ENCODE peak calls at places on chromosomes 2 and 18, in five cellular contexts. F is MG63, U is AG04450, C is stomach, Y is left ventricle myocardium inferior. P is an unnamed sample. For H3K27me3, the result is how much of the 10 kb centered on the place peaks cover.

GRCh38 chr18:23032030-23032582 is 99.0 kb downstream of the RBBP8 start:
- DNase-seq in C (no peak), F (no peak), U (peak), Y (no peak), P (no peak)

GRCh38 chr2:217062774-217063173 is 202.9 kb upstream of the TNP1 start:
- DNase-seq in F (no peak), Y (no peak), U (no peak), C (no peak), P (no peak)

GRCh38 chr2:32553829-32554432 is 73.9 kb upstream of the TTC27 start:
- DNase-seq in U (peak), F (no peak), Y (no peak), C (no peak), P (no peak)

GRCh38 chr18:68520406-68521075 is 194.4 kb downstream of the TMX3 start:
- DNase-seq in Y (no peak), F (no peak), U (peak), C (no peak), P (no peak)

GRCh38 chr2:142140434-142140845 is 9.6 kb upstream of the LRP1B start:
- DNase-seq in Y (no peak), C (no peak), U (no peak), F (no peak), P (no peak)

GRCh38 chr2:240021488-240022104 is 3.5 kb downstream of the NDUFA10 start:
- DNase-seq in Y (peak), U (peak), C (peak), F (peak), P (peak)

GRCh38 chr2:60837123-60837522 is 44.3 kb upstream of the REL start:
- DNase-seq in Y (no peak), U (no peak), C (no peak), F (no peak), P (no peak)

GRCh38 chr2:240864475-240864874 is 4.1 kb upstream of the AGXT start:
- DNase-seq in F (no peak), U (no peak), Y (no peak), C (no peak), P (no peak)

GRCh38 chr2:136212426-136213378 is 94.8 kb upstream of the CXCR4 start:
- DNase-seq in Y (no peak), U (no peak), C (no peak), F (no peak), P (peak)

GRCh38 chr2:205609036-205609607 is 73.2 kb upstream of the NRP2 start:
- DNase-seq in Y (no peak), C (no peak), U (no peak), F (peak), P (no peak)

GRCh38 chr18:63366270-63366990 is 576 bp downstream of the KDSR start:
- DNase-seq in F (peak), U (no peak), Y (peak), C (peak), P (peak)

GRCh38 chr2:69725706-69726360 is 16.1 kb upstream of the ANXA4 start:
- DNase-seq in C (no peak), F (no peak), Y (no peak), U (no peak), P (no peak)

GRCh38 chr2:11743846-11744553 is 2.4 kb upstream of the LPIN1 start:
- DNase-seq in Y (peak), F (peak), U (peak), C (peak), P (peak)
- H3K27me3 ChIP-seq in Y (under half), F (under half), U (under half), C (under half), P (under half)

GRCh38 chr2:178277741-178278197 is 83.5 kb downstream of the OSBPL6 start:
- DNase-seq in U (no peak), C (no peak), Y (no peak), F (no peak), P (no peak)
- H3K4me3 ChIP-seq in U (no peak), C (no peak), Y (no peak), F (no peak), P (no peak)

DNA sequence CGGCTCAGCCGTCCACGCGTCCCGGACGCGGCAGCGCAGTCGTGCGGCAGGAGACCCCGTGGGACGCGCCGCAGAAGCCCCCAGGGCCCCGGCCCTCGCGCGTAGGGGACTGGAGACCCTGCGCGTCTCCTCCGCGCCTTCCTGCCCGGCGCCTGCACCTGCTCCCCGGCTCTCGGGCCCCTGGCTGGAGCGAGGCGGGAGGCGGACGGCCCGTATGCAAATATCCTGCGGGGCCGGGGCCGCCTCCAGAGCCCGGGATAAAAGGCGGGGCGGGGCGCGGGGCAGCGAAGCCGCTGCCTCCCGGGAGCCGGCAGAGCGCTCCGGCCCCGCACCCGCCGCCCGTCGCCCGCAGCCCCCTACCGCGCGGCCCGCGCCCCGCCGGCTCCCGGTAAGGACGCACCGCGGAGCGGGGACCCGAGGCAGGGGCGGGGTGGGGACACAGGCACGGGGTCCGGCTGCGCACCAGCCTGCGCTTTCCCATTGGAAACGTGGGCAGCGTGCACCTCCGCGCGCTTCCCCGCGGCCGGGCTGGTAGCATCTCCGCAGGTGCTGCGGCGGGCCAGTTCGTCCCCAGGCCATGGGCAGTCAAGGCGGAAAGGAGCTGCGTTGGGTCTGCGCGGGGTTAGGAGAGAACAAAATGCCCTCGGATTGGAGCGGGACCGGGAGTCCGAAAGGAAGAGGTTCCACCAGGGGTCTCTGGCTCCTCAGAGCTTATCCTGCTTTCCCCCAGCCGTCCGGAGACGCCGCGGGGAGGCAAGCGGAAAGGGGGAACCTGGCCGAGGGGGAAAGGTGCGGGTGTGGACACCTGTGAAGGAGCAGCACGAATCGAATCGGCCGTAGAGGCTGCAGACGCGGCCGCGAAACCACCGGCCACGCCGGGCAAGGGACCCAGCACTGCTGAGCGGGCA is at the start of gene ATP6V1C2:
- DNase-seq in C (peak), Y (no peak), F (peak), U (no peak), P (no peak)
- H3K27me3 ChIP-seq in C (under half), Y (half or more), F (under half), U (half or more), P (under half)

GRCh38 chr18:48136544-48137353 is 206.3 kb upstream of the SMAD2 start:
- DNase-seq in C (peak), Y (no peak), F (no peak), U (no peak), P (no peak)

GRCh38 chr18:48135436-48135966 is 205.0 kb upstream of the SMAD2 start:
- DNase-seq in F (no peak), C (no peak), Y (no peak), U (no peak), P (no peak)

GRCh38 chr18:48137354-48138208 is 207.1 kb upstream of the SMAD2 start:
- DNase-seq in C (peak), Y (no peak), F (no peak), U (no peak), P (no peak)

GRCh38 chr18:48134609-48135008 is 204.2 kb upstream of the SMAD2 start:
- DNase-seq in Y (no peak), C (no peak), F (no peak), U (no peak), P (no peak)

GRCh38 chr18:48136051-48136543 is 205.6 kb upstream of the SMAD2 start:
- DNase-seq in F (no peak), Y (peak), U (no peak), C (peak), P (no peak)
- H3K4me3 ChIP-seq in F (peak), Y (peak), U (no peak), C (peak), P (no peak)

GRCh38 chr2:130964931-130965330 is 128.2 kb downstream of the ARHGEF4 start:
- DNase-seq in C (no peak), F (no peak), Y (no peak), U (no peak), P (no peak)

GRCh38 chr2:130967020-130967495 is 126.2 kb downstream of the FAM168B start:
- DNase-seq in F (no peak), U (no peak), C (no peak), Y (no peak), P (no peak)

GRCh38 chr2:130966149-130967019 is 126.9 kb downstream of the FAM168B start:
- DNase-seq in U (no peak), C (no peak), F (no peak), Y (no peak), P (no peak)

GRCh38 chr2:130963849-130964793 is 127.4 kb downstream of the ARHGEF4 start:
- DNase-seq in U (no peak), C (no peak), F (peak), Y (no peak), P (no peak)

DNA sequence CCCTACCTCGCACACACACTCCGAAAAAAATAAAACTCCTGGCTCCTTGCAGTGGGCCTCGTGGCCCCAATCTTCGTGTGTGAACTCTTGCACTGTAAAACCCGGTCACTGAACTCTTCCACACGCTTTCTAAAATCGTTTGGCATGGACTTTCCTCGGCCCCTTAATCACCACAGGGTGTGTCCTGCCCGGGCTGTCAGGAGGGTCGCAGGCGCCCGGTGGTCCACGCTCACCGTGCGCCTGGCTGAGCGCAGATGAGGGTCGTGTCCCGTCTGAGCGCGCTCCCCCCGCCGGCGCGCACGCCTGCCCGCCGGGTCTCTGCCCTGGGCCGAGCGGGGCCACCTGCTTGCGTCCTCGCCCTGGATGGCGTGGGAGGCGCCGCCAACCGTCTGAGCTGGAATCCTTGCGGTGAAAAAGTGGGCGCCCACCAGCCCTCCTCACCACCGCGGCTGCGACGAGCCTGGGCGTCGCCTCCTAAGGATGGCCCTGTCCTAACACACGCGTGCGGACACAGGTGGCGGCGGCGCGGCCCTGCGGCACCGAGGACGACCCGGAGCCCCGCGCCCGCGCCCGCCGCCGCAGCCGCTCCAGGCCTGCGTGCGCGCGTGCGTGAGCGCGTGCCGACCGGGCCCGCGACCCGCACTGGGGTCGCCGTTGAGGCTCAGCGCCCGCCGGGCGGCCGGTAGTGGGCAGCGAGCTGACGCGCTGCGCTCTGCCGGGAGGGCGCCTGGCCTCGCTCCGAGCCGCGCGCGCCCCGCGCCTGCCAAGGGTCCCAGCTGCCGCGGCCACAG is 126.5 kb downstream of the ARHGEF4 start:
- DNase-seq in Y (no peak), U (no peak), C (no peak), F (no peak), P (no peak)
- H3K27me3 ChIP-seq in Y (half or more), U (under half), C (under half), F (under half), P (under half)

GRCh38 chr2:120596990-120597594 is 138.6 kb upstream of the GLI2 start:
- DNase-seq in U (peak), Y (peak), F (peak), C (no peak), P (no peak)
- H3K4me3 ChIP-seq in U (no peak), Y (no peak), F (no peak), C (no peak), P (no peak)

DNA sequence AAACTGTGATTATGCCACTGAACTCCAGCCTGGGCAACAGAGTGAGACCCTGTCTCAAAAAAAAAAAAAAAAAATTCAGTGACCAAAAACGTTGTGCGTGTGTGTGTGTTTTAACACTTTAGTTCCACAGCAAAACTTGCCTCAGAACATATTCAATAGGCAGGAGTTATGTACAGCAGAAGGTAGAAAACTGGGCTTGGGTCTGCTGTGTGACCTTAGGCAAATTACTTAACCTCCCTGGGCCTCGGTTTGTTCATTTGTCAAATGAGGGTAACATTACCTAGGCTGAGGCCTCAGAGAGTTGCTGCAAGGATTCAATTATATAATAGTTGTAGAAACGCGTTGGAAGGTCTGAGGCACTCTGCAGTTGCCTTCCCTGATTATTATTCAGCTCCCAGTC is 10.3 kb upstream of the SCG2 start:
- DNase-seq in U (no peak), C (no peak), Y (no peak), F (no peak), P (no peak)
- H3K27me3 ChIP-seq in U (under half), C (under half), Y (under half), F (under half), P (under half)

GRCh38 chr2:44938287-44939073 is 3.0 kb upstream of the SIX3 start:
- DNase-seq in Y (no peak), F (no peak), C (no peak), U (no peak), P (no peak)

GRCh38 chr2:44939074-44940052 is 2.1 kb upstream of the SIX3 start:
- DNase-seq in Y (no peak), F (no peak), C (no peak), U (no peak), P (no peak)

GRCh38 chr2:44936715-44937687 is 4.5 kb upstream of the SIX3 start:
- DNase-seq in F (no peak), Y (no peak), C (no peak), U (no peak), P (no peak)

GRCh38 chr2:44936275-44936674 is 5.2 kb upstream of the SIX3 start:
- DNase-seq in U (no peak), F (no peak), C (no peak), Y (no peak), P (no peak)

GRCh38 chr2:44937688-44938240 is 3.7 kb upstream of the SIX3 start:
- DNase-seq in Y (no peak), C (no peak), F (no peak), U (no peak), P (no peak)
- H3K4me3 ChIP-seq in Y (peak), C (peak), F (no peak), U (no peak), P (no peak)